ENCODE peak calls at places on chromosomes 16 and 17, in eight cellular contexts. G is dorsolateral prefrontal cortex; I is substantia nigra; H is mesenchymal stem cell; K is CD8-positive, alpha-beta memory T cell; L is left ventricle myocardium inferior; W is lung; S is A549. Z is an unnamed sample.

GRCh38 chr16:87458424-87458915 is 34.4 kb downstream of the ZCCHC14 start:
- DNase-seq in H (peak; percentile 30), L (no peak), S (no peak), W (no peak), K (no peak), I (no peak), G (no peak), Z (no peak)

GRCh38 chr16:30143347-30143702 is 20.3 kb upstream of the MAPK3 start:
- DNase-seq in H (no peak), I (no peak), W (no peak), S (no peak), K (no peak), G (no peak), L (no peak), Z (no peak)

GRCh38 chr17:66507982-66508760 is 205.8 kb downstream of the PRKCA start:
- DNase-seq in K (no peak), H (no peak), S (peak; percentile 43), G (no peak), I (no peak), L (no peak), W (no peak), Z (no peak)

GRCh38 chr16:52837251-52837650 is 215.4 kb downstream of the CHD9NB start:
- DNase-seq in L (no peak), K (no peak), H (peak; percentile 59), G (no peak), W (no peak), I (no peak), S (peak; percentile 7), Z (no peak)

GRCh38 chr17:47470836-47471235 is 60.1 kb upstream of the NPEPPS start:
- DNase-seq in K (no peak), H (no peak), W (no peak), L (no peak), G (no peak), S (no peak), I (no peak), Z (no peak)

GRCh38 chr17:76076765-76077581 is 2.0 kb upstream of the ZACN start:
- DNase-seq in H (no peak), S (no peak), K (peak; percentile 21), L (no peak), W (no peak), G (no peak), I (no peak), Z (no peak)

GRCh38 chr17:82734987-82735866 is at the start of gene FN3K:
- DNase-seq in S (peak; percentile 50), W (peak; percentile 55), L (peak; percentile 73), H (peak; percentile 79), I (peak; percentile 69), K (no peak), G (peak; percentile 80), Z (peak; percentile 75)

GRCh38 chr16:14562691-14563491 is 67.2 kb downstream of the PARN start:
- DNase-seq in S (peak; percentile 53), G (peak; percentile 17), L (no peak), H (peak; percentile 39), W (no peak), I (no peak), K (no peak), Z (no peak)

GRCh38 chr16:51167170-51167710 is 16.2 kb upstream of the SALL1 start:
- DNase-seq in G (no peak), I (no peak), S (no peak), K (no peak), W (no peak), L (no peak), H (no peak), Z (no peak)

GRCh38 chr17:18070861-18071340 is 16.8 kb upstream of the DRG2 start:
- DNase-seq in G (no peak), S (no peak), H (peak; percentile 22), I (no peak), W (no peak), L (no peak), K (no peak), Z (no peak)

GRCh38 chr16:16067127-16067526 is 117.7 kb downstream of the ABCC1 start:
- DNase-seq in S (no peak), W (no peak), K (no peak), L (no peak), I (no peak), G (no peak), H (peak; percentile 58), Z (peak; percentile 35)

GRCh38 chr17:59846391-59847165 is 46.2 kb downstream of the TUBD1 start:
- DNase-seq in L (peak; percentile 41), K (no peak), S (peak; percentile 84), W (peak; percentile 68), I (no peak), G (no peak), H (peak; percentile 87), Z (no peak)

DNA sequence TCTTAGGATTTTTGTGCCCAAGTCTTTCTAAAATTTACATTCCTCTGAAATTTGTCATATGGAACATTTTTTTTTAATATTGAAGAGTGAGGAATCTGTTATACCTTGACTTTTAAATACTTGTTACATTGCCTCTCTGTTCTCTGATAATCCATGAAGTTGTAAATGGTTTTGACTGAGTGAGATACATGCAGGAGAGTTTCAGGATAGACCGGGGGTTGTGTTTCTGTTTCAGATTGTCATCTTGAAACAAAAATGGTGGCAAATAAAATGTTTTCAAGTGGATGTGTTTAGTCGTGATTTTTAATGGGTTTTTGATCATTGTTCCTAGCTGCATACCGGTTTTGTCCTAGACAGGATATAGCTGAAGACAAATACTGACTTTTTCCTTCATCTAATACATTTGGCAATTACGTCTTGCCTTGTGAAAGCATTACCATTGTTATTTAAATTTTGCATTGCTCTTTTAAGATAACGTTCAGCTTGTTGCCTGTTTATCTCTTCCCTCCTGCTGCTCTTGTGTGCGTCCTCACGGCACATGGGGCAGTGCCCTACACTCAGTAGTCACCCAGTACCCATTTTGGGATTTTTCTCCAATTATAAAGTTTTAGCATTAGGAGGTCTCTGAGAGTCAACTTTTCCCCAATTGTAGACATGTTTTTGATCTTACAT is 169.7 kb downstream of the MSI2 start:
- DNase-seq in S (no peak), G (no peak), L (no peak), W (no peak), K (no peak), H (no peak), I (no peak), Z (no peak)
- H3K27ac ChIP-seq in S (no peak overlapping the region), G (no peak overlapping the region), L (no peak overlapping the region), W (no peak overlapping the region), K (no peak overlapping the region), H (no peak overlapping the region), I (no peak overlapping the region), Z (no peak overlapping the region)

GRCh38 chr17:70775667-70776066 is 606.3 kb downstream of the KCNJ2 start:
- DNase-seq in W (no peak), K (no peak), G (no peak), I (no peak), S (no peak), L (no peak), H (no peak), Z (no peak)

GRCh38 chr17:70772761-70773160 is 603.4 kb downstream of the KCNJ2 start:
- DNase-seq in G (no peak), H (no peak), K (no peak), I (no peak), L (no peak), W (no peak), S (no peak), Z (no peak)

GRCh38 chr17:70773210-70773609 is 603.9 kb downstream of the KCNJ2 start:
- DNase-seq in S (no peak), I (no peak), W (no peak), G (no peak), L (no peak), H (no peak), K (no peak), Z (no peak)

GRCh38 chr17:70776446-70776845 is 607.1 kb downstream of the KCNJ2 start:
- DNase-seq in W (no peak), H (no peak), I (no peak), L (no peak), G (no peak), K (no peak), S (no peak), Z (no peak)

DNA sequence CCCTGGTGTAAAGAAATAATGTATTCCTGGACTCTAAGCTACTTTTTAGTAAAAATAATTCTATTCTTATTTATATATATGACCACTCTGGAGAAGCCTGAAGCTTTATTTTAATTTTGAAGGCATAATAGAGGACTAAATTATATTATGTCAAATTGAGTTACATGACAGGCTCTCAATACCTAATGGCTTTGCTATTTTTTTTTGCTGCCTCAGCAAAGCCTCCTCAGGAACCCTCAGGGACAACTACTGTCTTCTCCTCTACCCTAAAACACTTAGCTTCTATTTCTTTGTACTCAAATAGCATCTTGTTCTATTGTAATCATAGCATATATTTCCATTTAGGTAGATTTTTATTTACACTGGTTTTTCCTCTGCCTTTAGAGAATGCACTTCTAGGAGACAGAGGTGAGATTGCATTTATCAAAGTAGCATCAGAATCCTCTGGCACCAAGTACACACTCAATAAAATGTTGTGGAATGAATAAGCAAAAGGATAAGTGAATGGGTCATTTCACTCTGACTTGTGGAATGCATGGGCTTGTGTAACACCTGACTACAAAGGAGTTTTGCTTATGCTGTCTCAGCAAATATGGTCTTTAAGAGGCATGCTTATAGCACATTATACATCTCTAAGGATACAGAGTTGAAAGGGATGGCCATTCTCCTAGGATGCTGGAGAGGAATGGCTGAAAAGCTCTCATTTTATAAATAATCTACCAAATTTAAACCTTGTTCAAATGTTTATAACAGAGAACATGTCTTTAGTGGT is 605.2 kb downstream of the KCNJ2 start:
- DNase-seq in H (no peak), L (no peak), W (no peak), S (no peak), I (no peak), G (no peak), K (no peak), Z (no peak)
- H3K27ac ChIP-seq in H (no peak overlapping the region), L (no peak overlapping the region), W (no peak overlapping the region), S (no peak overlapping the region), I (no peak overlapping the region), G (no peak overlapping the region), K (no peak overlapping the region), Z (no peak overlapping the region)

GRCh38 chr17:41913798-41914197 is 5.0 kb downstream of the ACLY start:
- DNase-seq in G (no peak), K (no peak), I (no peak), L (no peak), W (no peak), S (no peak), H (no peak), Z (no peak)

GRCh38 chr17:41914358-41914766 is 4.4 kb downstream of the ACLY start:
- DNase-seq in H (peak; percentile 48), G (no peak), K (no peak), W (no peak), S (no peak), L (no peak), I (no peak), Z (no peak)

GRCh38 chr17:41917192-41917591 is 1.6 kb downstream of the ACLY start:
- DNase-seq in S (no peak), K (no peak), W (no peak), H (peak; percentile 38), I (no peak), G (no peak), L (no peak), Z (no peak)

GRCh38 chr17:41915020-41915419 is 3.7 kb downstream of the ACLY start:
- DNase-seq in W (no peak), K (no peak), S (no peak), G (no peak), L (no peak), H (no peak), I (no peak), Z (no peak)

GRCh38 chr17:41915566-41915965 is 3.2 kb downstream of the ACLY start:
- DNase-seq in W (no peak), S (no peak), I (no peak), K (no peak), L (no peak), G (no peak), H (no peak), Z (no peak)
- H3K27ac ChIP-seq in W (no peak overlapping the region), S (peak overlapping the region; percentile 96), I (no peak overlapping the region), K (no peak overlapping the region), L (no peak overlapping the region), G (no peak overlapping the region), H (peak overlapping the region; percentile 8), Z (no peak overlapping the region)

GRCh38 chr16:2210386-2211365 is at the start of gene BRICD5:
- DNase-seq in G (no peak), S (no peak), I (no peak), L (no peak), H (no peak), K (no peak), W (no peak), Z (no peak)
- H3K27ac ChIP-seq in G (no peak within 1 kb of the TSS), S (no peak within 1 kb of the TSS), I (no peak within 1 kb of the TSS), L (peak within 1 kb of the TSS; percentile 93), H (no peak within 1 kb of the TSS), K (no peak within 1 kb of the TSS), W (no peak within 1 kb of the TSS), Z (peak within 1 kb of the TSS; percentile 43)